ENCODE peak calls at places on chromosomes 7 and 10, in nine cellular contexts. K, D, Y, L, E, I, A, R and H are unnamed samples.

GRCh38 chr7:16649196-16649595 is 3.2 kb downstream of the BZW2 start:
- DNase-seq in A (no peak), R (no peak), K (no peak), I (no peak), E (no peak), L (no peak), Y (no peak), D (peak; percentile 36), H (no peak)

GRCh38 chr10:69337312-69338132 is 59.2 kb downstream of the HK1 start:
- DNase-seq in K (no peak), D (peak; percentile 96), R (no peak), Y (no peak), L (peak; percentile 79), E (no peak), A (peak; percentile 91), I (no peak), H (no peak)

GRCh38 chr7:17099083-17099973 is 199.1 kb upstream of the AHR start:
- DNase-seq in L (no peak), E (no peak), D (no peak), I (no peak), K (no peak), Y (no peak), R (no peak), A (no peak), H (no peak)

GRCh38 chr7:157501576-157501975 is 164.8 kb downstream of the DNAJB6 start:
- DNase-seq in I (no peak), Y (peak; percentile 1), A (no peak), L (no peak), D (no peak), K (peak; percentile 43), E (peak; percentile 30), R (no peak), H (no peak)

GRCh38 chr10:103757531-103758293 is 97.7 kb downstream of the SH3PXD2A start:
- DNase-seq in E (peak; percentile 26), I (no peak), R (no peak), D (peak; percentile 87), K (peak; percentile 84), Y (no peak), A (no peak), L (no peak), H (no peak)

GRCh38 chr10:15341502-15342128 is 29.5 kb downstream of the FAM171A1 start:
- DNase-seq in K (no peak), E (no peak), L (no peak), A (no peak), Y (no peak), I (no peak), R (no peak), D (no peak), H (no peak)

GRCh38 chr7:135317676-135318326 is 84.2 kb downstream of the STRA8 start:
- DNase-seq in D (no peak), A (no peak), Y (no peak), L (no peak), R (no peak), I (no peak), E (no peak), K (no peak), H (no peak)

GRCh38 chr10:95964786-95965185 is 57.0 kb downstream of the CC2D2B start:
- DNase-seq in Y (no peak), A (no peak), E (no peak), R (no peak), I (no peak), L (no peak), D (no peak), K (no peak), H (no peak)

GRCh38 chr10:69769395-69769989 is 32.2 kb upstream of the COL13A1 start:
- DNase-seq in E (no peak), Y (no peak), D (peak; percentile 93), I (no peak), K (no peak), R (no peak), L (peak; percentile 71), A (peak; percentile 38), H (no peak)

GRCh38 chr10:92830478-92831389 is 17.6 kb upstream of the EXOC6 start:
- DNase-seq in I (no peak), L (no peak), R (no peak), E (no peak), K (peak; percentile 47), A (no peak), D (no peak), Y (no peak), H (peak; percentile 18)

GRCh38 chr10:118163227-118163626 is 116.5 kb upstream of the RAB11FIP2 start:
- DNase-seq in D (no peak), A (peak; percentile 9), Y (no peak), L (no peak), R (no peak), I (no peak), E (no peak), K (no peak), H (no peak)

GRCh38 chr7:103888603-103889153 is 100.8 kb downstream of the RELN start:
- DNase-seq in E (no peak), K (no peak), L (no peak), Y (no peak), D (no peak), I (no peak), R (no peak), A (no peak), H (no peak)

GRCh38 chr7:140533394-140533872 is 54.1 kb upstream of the MKRN1 start:
- DNase-seq in K (no peak), E (no peak), A (no peak), Y (no peak), R (no peak), D (no peak), I (no peak), L (peak; percentile 34), H (no peak)

GRCh38 chr7:50333266-50333665 is 28.8 kb downstream of the IKZF1 start:
- DNase-seq in L (no peak), R (no peak), A (no peak), Y (no peak), K (no peak), D (no peak), E (no peak), I (no peak), H (no peak)